ENCODE peak calls at places on chromosomes 1 and 21, in four cellular contexts. F, Z, C and Y are unnamed samples.

GRCh38 chr21:18244721-18245486 is at the start of gene CHODL:
- DNase-seq in F (no peak), Z (peak), C (no peak), Y (peak)

GRCh38 chr1:34162852-34163766 is 1.9 kb downstream of the CSMD2 start:
- DNase-seq in F (peak), Z (peak), C (peak), Y (peak)

GRCh38 chr1:193448682-193449461 is 262.5 kb upstream of the B3GALT2 start:
- DNase-seq in F (no peak), Z (no peak), C (no peak), Y (no peak)

GRCh38 chr21:45802425-45802824 is 158.9 kb downstream of the PCBP3 start:
- DNase-seq in F (no peak), Z (no peak), C (no peak), Y (no peak)

GRCh38 chr1:216820345-216820744 is 97.1 kb upstream of the ESRRG start:
- DNase-seq in F (peak), Z (peak), C (no peak), Y (no peak)

GRCh38 chr1:183883629-183884028 is 78.7 kb downstream of the RGL1 start:
- DNase-seq in F (no peak), Z (no peak), C (no peak), Y (no peak)

GRCh38 chr1:34774967-34775366 is 6.0 kb upstream of the GJB3 start:
- DNase-seq in F (no peak), Z (no peak), C (no peak), Y (no peak)

GRCh38 chr1:10973552-10973951 is 38.9 kb upstream of the TARDBP start:
- DNase-seq in F (no peak), Z (no peak), C (no peak), Y (peak)

GRCh38 chr1:233293556-233294446 is 1.7 kb downstream of the PCNX2 start:
- DNase-seq in F (peak), Z (peak), C (no peak), Y (no peak)

GRCh38 chr1:29364101-29364678 is 127.9 kb downstream of the PTPRU start:
- DNase-seq in F (no peak), Z (no peak), C (no peak), Y (peak)

GRCh38 chr1:241590734-241591133 is 49.4 kb downstream of the CHML start:
- DNase-seq in F (no peak), Z (no peak), C (no peak), Y (no peak)

GRCh38 chr1:30415171-30415940 is 308.0 kb downstream of the MATN1 start:
- DNase-seq in F (no peak), Z (no peak), C (no peak), Y (peak)

GRCh38 chr1:5974631-5975030 is 17.6 kb downstream of the NPHP4 start:
- DNase-seq in F (no peak), Z (no peak), C (no peak), Y (no peak)

GRCh38 chr1:240242601-240243144 is 151.0 kb downstream of the FMN2 start:
- DNase-seq in F (peak), Z (peak), C (no peak), Y (no peak)

GRCh38 chr1:159927211-159927886 is 2.0 kb upstream of the TAGLN2 start:
- DNase-seq in F (no peak), Z (no peak), C (no peak), Y (no peak)

GRCh38 chr1:94725566-94725965 is 94.6 kb upstream of the SLC44A3 start:
- DNase-seq in F (no peak), Z (no peak), C (no peak), Y (no peak)

GRCh38 chr1:236699366-236699765 is 13.1 kb downstream of the ACTN2 start:
- DNase-seq in F (peak), Z (no peak), C (no peak), Y (no peak)

GRCh38 chr1:40383095-40383487 is 9.6 kb downstream of the SMAP2 start:
- DNase-seq in F (no peak), Z (peak), C (no peak), Y (peak)

DNA sequence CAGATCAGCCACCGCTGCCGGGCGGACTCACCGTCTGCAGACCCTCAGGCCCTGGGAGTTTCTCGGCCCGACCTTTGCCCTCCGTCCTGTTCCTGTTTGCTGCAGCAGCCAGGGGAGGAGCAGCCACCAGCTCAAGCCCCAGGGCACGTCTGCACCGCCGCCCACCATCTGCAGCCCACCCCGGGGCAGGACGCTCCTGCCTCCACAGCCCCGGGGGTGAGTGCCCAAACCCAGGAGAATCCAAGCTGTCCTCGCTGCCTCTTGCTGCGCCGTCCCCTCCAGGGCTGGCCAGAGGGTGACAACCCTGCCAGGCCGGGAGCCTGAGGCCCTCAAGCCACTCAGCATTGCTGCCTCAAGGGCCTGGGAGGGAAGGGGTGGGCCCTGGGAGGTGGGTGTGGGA is 1.2 kb upstream of the SLC25A34 start:
- DNase-seq in F (no peak), Z (no peak), C (no peak), Y (no peak)
- H3K27ac ChIP-seq in F (no peak), Z (no peak), C (no peak), Y (no peak)

GRCh38 chr1:91575909-91576519 is 75.4 kb downstream of the CDC7 start:
- DNase-seq in F (peak), Z (no peak), C (no peak), Y (no peak)
- H4K5ac ChIP-seq in F (peak), Z (no peak), C (no peak), Y (no peak)

GRCh38 chr21:38803075-38803474 is 2.7 kb upstream of the ETS2 start:
- DNase-seq in F (no peak), Z (no peak), C (no peak), Y (no peak)

GRCh38 chr21:38802050-38803026 is 3.4 kb upstream of the ETS2 start:
- DNase-seq in F (peak), Z (no peak), C (no peak), Y (no peak)

GRCh38 chr21:38804617-38805281 is 980 bp upstream of the ETS2 start:
- DNase-seq in F (peak), Z (no peak), C (no peak), Y (peak)

GRCh38 chr21:38805282-38806152 is at the start of gene ETS2:
- DNase-seq in F (peak), Z (peak), C (peak), Y (peak)

GRCh38 chr21:38804030-38804616 is 1.6 kb upstream of the ETS2 start:
- DNase-seq in F (peak), Z (no peak), C (no peak), Y (no peak)
- H3K27ac ChIP-seq in F (peak), Z (no peak), C (no peak), Y (no peak)

GRCh38 chr1:201277441-201277840 is 5.9 kb upstream of the PKP1 start:
- DNase-seq in F (no peak), Z (no peak), C (no peak), Y (no peak)
- H4K5ac ChIP-seq in F (no peak), Z (no peak), C (no peak), Y (no peak)

GRCh38 chr1:1618396-1619068 is 3.2 kb downstream of the MIB2 start:
- DNase-seq in F (no peak), Z (no peak), C (no peak), Y (no peak)

GRCh38 chr1:1621682-1622577 is 6.6 kb downstream of the MIB2 start:
- DNase-seq in F (peak), Z (no peak), C (no peak), Y (no peak)

GRCh38 chr1:1621173-1621661 is 5.9 kb downstream of the MIB2 start:
- DNase-seq in F (no peak), Z (no peak), C (no peak), Y (no peak)

GRCh38 chr1:1620433-1621139 is 5.3 kb downstream of the MIB2 start:
- DNase-seq in F (no peak), Z (no peak), C (no peak), Y (no peak)

GRCh38 chr1:1619917-1620361 is 4.6 kb downstream of the MIB2 start:
- DNase-seq in F (no peak), Z (peak), C (no peak), Y (peak)
- H3K27ac ChIP-seq in F (no peak), Z (no peak), C (no peak), Y (no peak)

GRCh38 chr1:205351984-205352713 is 4.6 kb downstream of the KLHDC8A start:
- DNase-seq in F (peak), Z (peak), C (no peak), Y (peak)

GRCh38 chr1:205353612-205354011 is 3.1 kb downstream of the KLHDC8A start:
- DNase-seq in F (no peak), Z (no peak), C (no peak), Y (no peak)

GRCh38 chr1:205356424-205357151 is at the start of gene KLHDC8A:
- DNase-seq in F (no peak), Z (no peak), C (no peak), Y (peak)

GRCh38 chr1:205355054-205355453 is 1.7 kb downstream of the KLHDC8A start:
- DNase-seq in F (no peak), Z (no peak), C (no peak), Y (no peak)

DNA sequence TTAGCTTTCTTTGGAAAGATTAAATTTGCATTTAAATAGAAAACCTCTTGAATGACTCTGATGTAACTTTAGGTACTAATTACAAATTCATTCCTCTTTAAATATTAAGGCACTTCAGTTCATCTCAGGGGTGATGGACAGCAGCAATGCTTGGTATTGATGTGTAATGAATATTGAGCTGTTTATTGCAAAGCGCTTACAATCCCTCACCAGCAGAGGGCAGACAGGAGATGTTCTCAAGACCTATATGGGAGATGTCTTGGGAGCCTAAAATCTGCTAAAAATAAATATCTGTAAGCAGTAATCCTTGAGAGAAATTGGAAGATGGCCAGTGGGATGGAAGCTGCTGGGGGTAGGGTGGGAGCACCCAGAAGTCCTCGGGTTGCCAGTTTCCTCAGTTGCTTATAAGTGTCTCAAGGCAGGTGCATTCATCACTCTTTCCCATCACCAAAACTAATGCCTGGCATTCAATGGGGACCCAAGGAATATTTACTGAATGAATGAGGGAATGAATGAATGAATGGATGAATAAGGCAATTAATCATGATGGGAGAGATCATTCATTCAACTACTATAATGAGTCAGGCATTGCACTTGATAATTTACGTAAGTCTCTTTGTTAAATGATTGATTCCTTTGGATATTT is 2.3 kb downstream of the KLHDC8A start:
- DNase-seq in F (peak), Z (peak), C (no peak), Y (no peak)
- H4K5ac ChIP-seq in F (no peak), Z (no peak), C (no peak), Y (no peak)

DNA sequence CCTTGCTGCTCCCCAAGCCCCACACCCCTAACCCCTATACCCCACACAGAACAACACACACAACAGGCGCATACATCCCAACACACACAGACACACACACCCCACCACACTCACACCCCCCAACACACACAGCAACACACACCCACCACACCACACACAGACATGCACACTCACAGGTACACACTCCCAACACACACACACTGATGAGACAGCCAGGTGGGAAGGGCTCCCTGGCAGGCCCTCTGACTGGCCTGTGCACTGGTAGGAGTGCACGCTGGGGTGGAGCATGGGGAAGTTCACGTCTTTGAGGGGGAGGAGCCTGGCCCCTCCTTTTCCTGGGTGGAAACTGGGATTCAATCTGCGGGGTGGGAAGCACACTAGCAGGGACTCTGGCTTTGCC is 116.7 kb downstream of the RHOU start:
- DNase-seq in F (no peak), Z (no peak), C (no peak), Y (peak)
- H3K27ac ChIP-seq in F (no peak), Z (no peak), C (no peak), Y (no peak)

DNA sequence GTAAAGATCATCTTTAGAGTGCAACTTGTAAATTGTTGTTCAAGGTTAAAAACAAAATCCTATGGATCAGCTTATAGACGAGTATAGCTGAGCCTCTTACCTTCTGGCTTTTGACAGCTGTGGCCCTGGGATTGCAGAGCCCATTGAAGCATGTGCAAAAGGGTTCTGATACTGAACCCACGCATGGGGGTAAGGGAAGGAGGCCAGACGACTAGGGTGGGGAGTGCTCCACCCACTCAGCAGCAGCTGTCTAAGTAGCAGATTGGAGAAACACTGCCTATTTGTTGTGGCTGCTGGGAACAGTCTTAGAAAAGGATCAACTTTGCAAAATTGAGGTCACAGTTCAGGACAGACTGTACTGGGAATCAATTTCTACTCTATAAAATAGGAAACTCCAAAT is 16.1 kb downstream of the CD101 start:
- DNase-seq in F (no peak), Z (no peak), C (no peak), Y (no peak)
- H4K5ac ChIP-seq in F (no peak), Z (no peak), C (no peak), Y (no peak)

GRCh38 chr1:59671953-59672305 is 142.8 kb upstream of the HOOK1 start:
- DNase-seq in F (no peak), Z (no peak), C (no peak), Y (peak)

GRCh38 chr1:59671066-59671952 is 143.4 kb upstream of the HOOK1 start:
- DNase-seq in F (no peak), Z (no peak), C (no peak), Y (no peak)

GRCh38 chr1:59670662-59671061 is 144.1 kb upstream of the HOOK1 start:
- DNase-seq in F (no peak), Z (no peak), C (no peak), Y (no peak)

GRCh38 chr1:59667020-59667419 is 147.7 kb upstream of the HOOK1 start:
- DNase-seq in F (no peak), Z (no peak), C (no peak), Y (no peak)

GRCh38 chr1:59669752-59670312 is 144.9 kb upstream of the HOOK1 start:
- DNase-seq in F (peak), Z (peak), C (peak), Y (peak)
- H3K27ac ChIP-seq in F (no peak), Z (peak), C (no peak), Y (peak)

GRCh38 chr1:213643360-213643759 is 344.4 kb upstream of the PROX1 start:
- DNase-seq in F (no peak), Z (no peak), C (no peak), Y (no peak)

GRCh38 chr1:213641312-213641711 is 346.5 kb upstream of the PROX1 start:
- DNase-seq in F (no peak), Z (no peak), C (no peak), Y (no peak)
- H4K5ac ChIP-seq in F (no peak), Z (no peak), C (no peak), Y (no peak)